ENCODE peak calls at places on chromosomes 16 and 17, in four cellular contexts. D is keratinocyte; U is Right ventricle myocardium superior; M is stimulated activated CD4-positive, alpha-beta T cell treated with anti-CD3 and anti-CD28 coated beads, Interleukin-4, amount 100 ng/mL, for 4 hours. Y is an unnamed sample.

GRCh38 chr17:80585880-80586279 is 41.2 kb downstream of the RPTOR start:
- DNase-seq in D (no peak), U (no peak), M (no peak), Y (no peak)

GRCh38 chr16:559411-560207 is 585 bp upstream of the PRR35 start:
- DNase-seq in D (no peak), U (no peak), M (no peak), Y (no peak)

GRCh38 chr16:73056911-73057310 is 9.0 kb upstream of the ZFHX3 start:
- DNase-seq in D (no peak), U (no peak), M (no peak), Y (no peak)

GRCh38 chr16:23155445-23156049 is 6.3 kb upstream of the USP31 start:
- DNase-seq in D (no peak), U (peak), M (no peak), Y (peak)

GRCh38 chr16:87562201-87562600 is 40.1 kb upstream of the JPH3 start:
- DNase-seq in D (no peak), U (no peak), M (no peak), Y (no peak)

GRCh38 chr17:21524211-21524591 is 148.0 kb downstream of the KCNJ12 start:
- DNase-seq in D (no peak), U (no peak), M (no peak), Y (no peak)

GRCh38 chr16:48201515-48202201 is 42.4 kb upstream of the LONP2 start:
- DNase-seq in D (no peak), U (peak), M (no peak), Y (no peak)

GRCh38 chr16:50335198-50335958 is 33.4 kb downstream of the BRD7 start:
- DNase-seq in D (no peak), U (no peak), M (no peak), Y (no peak)

GRCh38 chr16:1167276-1168107 is 14.6 kb downstream of the CACNA1H start:
- DNase-seq in D (no peak), U (no peak), M (no peak), Y (peak)

GRCh38 chr17:80832266-80832676 is 159.4 kb upstream of the CHMP6 start:
- DNase-seq in D (no peak), U (no peak), M (no peak), Y (no peak)

GRCh38 chr17:17812211-17813054 is 24.4 kb downstream of the SREBF1 start:
- DNase-seq in D (no peak), U (peak), M (peak), Y (peak)